ENCODE peak calls at places on chromosomes 5 and 9, in four cellular contexts. A is H9, R is mesenchymal stem cell, U is NCI-H187. B is an unnamed sample.

GRCh38 chr9:92961627-92962302 is 14.4 kb downstream of the FGD3 start:
- DNase-seq in R (no peak), A (no peak), U (no peak), B (no peak)

GRCh38 chr9:15722888-15723287 is 170.0 kb downstream of the CCDC171 start:
- DNase-seq in U (no peak), R (no peak), A (peak; percentile 29), B (no peak)

GRCh38 chr5:154505567-154505966 is 27.5 kb upstream of the HAND1 start:
- DNase-seq in R (no peak), U (no peak), A (peak; percentile 65), B (no peak)

GRCh38 chr5:72066658-72067057 is 40.6 kb upstream of the MAP1B start:
- DNase-seq in A (no peak), R (peak; percentile 77), U (no peak), B (no peak)

GRCh38 chr9:36091028-36091953 is 45.2 kb upstream of the GLIPR2 start:
- DNase-seq in R (peak; percentile 54), U (no peak), A (no peak), B (no peak)

GRCh38 chr9:38620483-38621433 is at the start of gene ANKRD18A:
- DNase-seq in U (peak; percentile 72), R (peak; percentile 63), A (peak; percentile 96), B (peak; percentile 58)

GRCh38 chr9:111052831-111053230 is 14.6 kb upstream of the LPAR1 start:
- DNase-seq in A (no peak), U (no peak), R (peak; percentile 46), B (no peak)

GRCh38 chr5:52443187-52443586 is 344.5 kb upstream of the ITGA1 start:
- DNase-seq in U (no peak), A (no peak), R (no peak), B (no peak)

GRCh38 chr5:4700082-4700481 is 440.0 kb upstream of the ADAMTS16 start:
- DNase-seq in R (no peak), A (peak; percentile 70), U (peak; percentile 73), B (peak; percentile 76)

GRCh38 chr5:176985516-176985915 is 21.1 kb downstream of the UIMC1 start:
- DNase-seq in R (no peak), A (no peak), U (no peak), B (no peak)

GRCh38 chr9:31950756-31951155 is 433.7 kb upstream of the ACO1 start:
- DNase-seq in A (peak; percentile 31), R (no peak), U (no peak), B (no peak)

B was measured in NCI-H2107.